ENCODE peak calls at places on chromosomes 3 and 15, in eight cellular contexts. U is activated CD4-positive, alpha-beta T cell treated with anti-CD3 and anti-CD28 coated beads, Interleukin-2, amount 50 U/mL, for 48 hours; K is MV-4-11; I is OCI-M1; L is lower leg skin; Q is stomach; W is germinal center; S is psoas muscle. B is an unnamed sample.

GRCh38 chr3:191070762-191071365 is 128.2 kb upstream of the OSTN start:
- DNase-seq in U (no peak), K (no peak), I (no peak), L (no peak), Q (no peak), W (no peak), S (no peak), B (no peak)

GRCh38 chr15:68374346-68374745 is 57.6 kb downstream of the ITGA11 start:
- DNase-seq in U (no peak), K (no peak), I (no peak), L (peak), Q (peak), W (no peak), S (no peak), B (no peak)

GRCh38 chr15:70447927-70448698 is 315.2 kb downstream of the UACA start:
- DNase-seq in U (peak), K (peak), I (peak), L (no peak), Q (peak), W (no peak), S (no peak), B (no peak)

GRCh38 chr3:178385280-178385952 is 150.8 kb upstream of the KCNMB2 start:
- DNase-seq in U (no peak), K (no peak), I (peak), L (no peak), Q (no peak), W (peak), S (no peak), B (no peak)

GRCh38 chr15:69561071-69561784 is 108.6 kb downstream of the RPLP1 start:
- DNase-seq in U (no peak), K (no peak), I (no peak), L (no peak), Q (peak), W (no peak), S (no peak), B (no peak)

GRCh38 chr15:66619152-66619903 is 53.5 kb upstream of the LCTL start:
- DNase-seq in U (peak), K (peak), I (peak), L (peak), Q (peak), W (peak), S (peak), B (no peak)

GRCh38 chr3:17032407-17033034 is 147.8 kb downstream of the PLCL2 start:
- DNase-seq in U (no peak), K (no peak), I (peak), L (no peak), Q (no peak), W (no peak), S (no peak), B (no peak)

GRCh38 chr3:161139686-161140085 is 34.5 kb upstream of the B3GALNT1 start:
- DNase-seq in U (no peak), K (no peak), I (no peak), L (no peak), Q (no peak), W (no peak), S (no peak), B (no peak)

GRCh38 chr3:146896711-146897110 is 291.6 kb upstream of the PLSCR5 start:
- DNase-seq in U (no peak), K (no peak), I (no peak), L (no peak), Q (no peak), W (no peak), S (no peak), B (no peak)